ENCODE peak calls at places on chromosome 2, in eight cellular contexts. One of them, this sample, is unnamed.

GRCh38 chr2:138779451-138780440 is at the start of gene NXPH2:
- DNase-seq in GM12864: no peak
- DNase-seq in CD8-positive, alpha-beta memory T cell: no peak
- DNase-seq in GM23338: peak; percentile 63
- DNase-seq in astrocyte of the cerebellum: no peak
- DNase-seq in BJ: no peak
- DNase-seq in endodermal cell: peak; percentile 84
- DNase-seq in foreskin fibroblast: peak; percentile 32
- DNase-seq in this sample: no peak

GRCh38 chr2:6865346-6866238 is at the start of gene CMPK2:
- DNase-seq in foreskin fibroblast: peak; percentile 38
- DNase-seq in endodermal cell: peak; percentile 86
- DNase-seq in GM12864: no peak
- DNase-seq in CD8-positive, alpha-beta memory T cell: peak; percentile 82
- DNase-seq in BJ: no peak
- DNase-seq in astrocyte of the cerebellum: peak; percentile 11
- DNase-seq in GM23338: peak; percentile 84
- DNase-seq in this sample: no peak

GRCh38 chr2:44798139-44798659 is 143.3 kb upstream of the SIX3 start:
- DNase-seq in GM12864: no peak
- DNase-seq in astrocyte of the cerebellum: no peak
- DNase-seq in BJ: no peak
- DNase-seq in foreskin fibroblast: no peak
- DNase-seq in CD8-positive, alpha-beta memory T cell: no peak
- DNase-seq in GM23338: no peak
- DNase-seq in endodermal cell: no peak
- DNase-seq in this sample: no peak

GRCh38 chr2:95273911-95274290 is 348 bp upstream of the PROM2 start:
- DNase-seq in GM23338: no peak
- DNase-seq in BJ: no peak
- DNase-seq in endodermal cell: no peak
- DNase-seq in GM12864: no peak
- DNase-seq in CD8-positive, alpha-beta memory T cell: no peak
- DNase-seq in astrocyte of the cerebellum: no peak
- DNase-seq in foreskin fibroblast: no peak
- DNase-seq in this sample: no peak

GRCh38 chr2:6370753-6371152 is 495.0 kb downstream of the CMPK2 start:
- DNase-seq in foreskin fibroblast: peak; percentile 62
- DNase-seq in GM12864: no peak
- DNase-seq in astrocyte of the cerebellum: no peak
- DNase-seq in CD8-positive, alpha-beta memory T cell: no peak
- DNase-seq in GM23338: no peak
- DNase-seq in BJ: peak; percentile 50
- DNase-seq in endodermal cell: no peak
- DNase-seq in this sample: no peak

GRCh38 chr2:239262484-239263230 is 138.2 kb downstream of the HDAC4 start:
- DNase-seq in GM23338: no peak
- DNase-seq in astrocyte of the cerebellum: no peak
- DNase-seq in endodermal cell: peak; percentile 17
- DNase-seq in CD8-positive, alpha-beta memory T cell: no peak
- DNase-seq in foreskin fibroblast: no peak
- DNase-seq in GM12864: no peak
- DNase-seq in BJ: no peak
- DNase-seq in this sample: no peak

GRCh38 chr2:69456154-69456553 is 18.9 kb upstream of the NFU1 start:
- DNase-seq in GM12864: no peak
- DNase-seq in CD8-positive, alpha-beta memory T cell: no peak
- DNase-seq in GM23338: no peak
- DNase-seq in foreskin fibroblast: no peak
- DNase-seq in endodermal cell: no peak
- DNase-seq in astrocyte of the cerebellum: no peak
- DNase-seq in BJ: no peak
- DNase-seq in this sample: no peak

GRCh38 chr2:71556811-71557210 is 103.5 kb downstream of the DYSF start:
- DNase-seq in foreskin fibroblast: no peak
- DNase-seq in endodermal cell: no peak
- DNase-seq in astrocyte of the cerebellum: no peak
- DNase-seq in BJ: no peak
- DNase-seq in GM12864: no peak
- DNase-seq in CD8-positive, alpha-beta memory T cell: no peak
- DNase-seq in GM23338: no peak
- DNase-seq in this sample: no peak

GRCh38 chr2:217951521-217952247 is 51.1 kb downstream of the TNS1 start:
- DNase-seq in foreskin fibroblast: no peak
- DNase-seq in GM12864: no peak
- DNase-seq in GM23338: no peak
- DNase-seq in CD8-positive, alpha-beta memory T cell: no peak
- DNase-seq in astrocyte of the cerebellum: no peak
- DNase-seq in endodermal cell: no peak
- DNase-seq in BJ: no peak
- DNase-seq in this sample: no peak

GRCh38 chr2:168773719-168774521 is 28.5 kb upstream of the NOSTRIN start:
- DNase-seq in endodermal cell: peak; percentile 86
- DNase-seq in foreskin fibroblast: peak; percentile 73
- DNase-seq in GM23338: peak; percentile 76
- DNase-seq in BJ: no peak
- DNase-seq in CD8-positive, alpha-beta memory T cell: no peak
- DNase-seq in astrocyte of the cerebellum: peak; percentile 39
- DNase-seq in GM12864: no peak
- DNase-seq in this sample: peak; percentile 9

GRCh38 chr2:9370746-9371145 is 52.6 kb downstream of the ITGB1BP1 start:
- DNase-seq in foreskin fibroblast: no peak
- DNase-seq in endodermal cell: no peak
- DNase-seq in GM23338: no peak
- DNase-seq in astrocyte of the cerebellum: no peak
- DNase-seq in BJ: no peak
- DNase-seq in GM12864: no peak
- DNase-seq in CD8-positive, alpha-beta memory T cell: no peak
- DNase-seq in this sample: no peak

GRCh38 chr2:201621293-201621999 is 21.9 kb downstream of the TMEM237 start:
- DNase-seq in endodermal cell: no peak
- DNase-seq in foreskin fibroblast: peak; percentile 72
- DNase-seq in BJ: no peak
- DNase-seq in GM12864: no peak
- DNase-seq in astrocyte of the cerebellum: no peak
- DNase-seq in CD8-positive, alpha-beta memory T cell: no peak
- DNase-seq in GM23338: no peak
- DNase-seq in this sample: peak; percentile 21

GRCh38 chr2:165877565-165878550 is 75.7 kb downstream of the TTC21B start:
- DNase-seq in astrocyte of the cerebellum: no peak
- DNase-seq in GM12864: peak; percentile 35
- DNase-seq in GM23338: no peak
- DNase-seq in endodermal cell: no peak
- DNase-seq in CD8-positive, alpha-beta memory T cell: no peak
- DNase-seq in foreskin fibroblast: peak; percentile 80
- DNase-seq in BJ: no peak
- DNase-seq in this sample: peak; percentile 41

GRCh38 chr2:20674309-20674965 is 7.5 kb downstream of the GDF7 start:
- DNase-seq in astrocyte of the cerebellum: no peak
- DNase-seq in GM12864: no peak
- DNase-seq in endodermal cell: peak; percentile 36
- DNase-seq in CD8-positive, alpha-beta memory T cell: no peak
- DNase-seq in GM23338: no peak
- DNase-seq in foreskin fibroblast: no peak
- DNase-seq in BJ: no peak
- DNase-seq in this sample: no peak

GRCh38 chr2:71499691-71500090 is 46.3 kb downstream of the DYSF start:
- DNase-seq in astrocyte of the cerebellum: no peak
- DNase-seq in endodermal cell: peak; percentile 39
- DNase-seq in BJ: no peak
- DNase-seq in CD8-positive, alpha-beta memory T cell: no peak
- DNase-seq in GM23338: no peak
- DNase-seq in GM12864: no peak
- DNase-seq in foreskin fibroblast: no peak
- DNase-seq in this sample: no peak

GRCh38 chr2:172986040-172986439 is 89.6 kb upstream of the MAP3K20 start:
- DNase-seq in foreskin fibroblast: peak; percentile 29
- DNase-seq in endodermal cell: no peak
- DNase-seq in GM12864: no peak
- DNase-seq in BJ: no peak
- DNase-seq in astrocyte of the cerebellum: no peak
- DNase-seq in GM23338: no peak
- DNase-seq in CD8-positive, alpha-beta memory T cell: no peak
- DNase-seq in this sample: no peak
- H3K4me3 ChIP-seq in foreskin fibroblast: no peak overlapping the region
- H3K4me3 ChIP-seq in endodermal cell: no peak overlapping the region
- H3K4me3 ChIP-seq in GM12864: no peak overlapping the region
- H3K4me3 ChIP-seq in BJ: no peak overlapping the region
- H3K4me3 ChIP-seq in astrocyte of the cerebellum: no peak overlapping the region
- H3K4me3 ChIP-seq in GM23338: no peak overlapping the region
- H3K4me3 ChIP-seq in CD8-positive, alpha-beta memory T cell: no peak overlapping the region
- H3K4me3 ChIP-seq in this sample: no peak overlapping the region

GRCh38 chr2:225122007-225122406 is 79.7 kb upstream of the DOCK10 start:
- DNase-seq in foreskin fibroblast: no peak
- DNase-seq in BJ: no peak
- DNase-seq in GM23338: no peak
- DNase-seq in CD8-positive, alpha-beta memory T cell: no peak
- DNase-seq in endodermal cell: no peak
- DNase-seq in GM12864: no peak
- DNase-seq in astrocyte of the cerebellum: no peak
- DNase-seq in this sample: no peak

GRCh38 chr2:225124311-225124832 is 82.1 kb upstream of the DOCK10 start:
- DNase-seq in BJ: no peak
- DNase-seq in astrocyte of the cerebellum: no peak
- DNase-seq in GM23338: no peak
- DNase-seq in CD8-positive, alpha-beta memory T cell: no peak
- DNase-seq in GM12864: no peak
- DNase-seq in foreskin fibroblast: no peak
- DNase-seq in endodermal cell: no peak
- DNase-seq in this sample: no peak

GRCh38 chr2:225117061-225117716 is 74.9 kb upstream of the DOCK10 start:
- DNase-seq in endodermal cell: no peak
- DNase-seq in CD8-positive, alpha-beta memory T cell: no peak
- DNase-seq in astrocyte of the cerebellum: peak; percentile 63
- DNase-seq in foreskin fibroblast: peak; percentile 54
- DNase-seq in GM23338: no peak
- DNase-seq in GM12864: no peak
- DNase-seq in BJ: no peak
- DNase-seq in this sample: no peak

GRCh38 chr2:225120175-225120574 is 77.9 kb upstream of the DOCK10 start:
- DNase-seq in GM23338: no peak
- DNase-seq in endodermal cell: no peak
- DNase-seq in astrocyte of the cerebellum: no peak
- DNase-seq in foreskin fibroblast: peak; percentile 83
- DNase-seq in BJ: no peak
- DNase-seq in CD8-positive, alpha-beta memory T cell: no peak
- DNase-seq in GM12864: no peak
- DNase-seq in this sample: no peak

GRCh38 chr2:225122582-225123486 is 80.6 kb upstream of the DOCK10 start:
- DNase-seq in GM23338: peak; percentile 58
- DNase-seq in BJ: no peak
- DNase-seq in CD8-positive, alpha-beta memory T cell: peak; percentile 4
- DNase-seq in GM12864: no peak
- DNase-seq in foreskin fibroblast: peak; percentile 72
- DNase-seq in endodermal cell: no peak
- DNase-seq in astrocyte of the cerebellum: no peak
- DNase-seq in this sample: no peak
- H3K4me3 ChIP-seq in GM23338: no peak overlapping the region
- H3K4me3 ChIP-seq in BJ: no peak overlapping the region
- H3K4me3 ChIP-seq in CD8-positive, alpha-beta memory T cell: no peak overlapping the region
- H3K4me3 ChIP-seq in GM12864: no peak overlapping the region
- H3K4me3 ChIP-seq in foreskin fibroblast: no peak overlapping the region
- H3K4me3 ChIP-seq in endodermal cell: no peak overlapping the region
- H3K4me3 ChIP-seq in astrocyte of the cerebellum: no peak overlapping the region
- H3K4me3 ChIP-seq in this sample: no peak overlapping the region

GRCh38 chr2:174750923-174751441 is 13.3 kb downstream of the CHRNA1 start:
- DNase-seq in BJ: no peak
- DNase-seq in astrocyte of the cerebellum: no peak
- DNase-seq in CD8-positive, alpha-beta memory T cell: peak; percentile 45
- DNase-seq in endodermal cell: no peak
- DNase-seq in GM23338: no peak
- DNase-seq in GM12864: peak; percentile 30
- DNase-seq in foreskin fibroblast: no peak
- DNase-seq in this sample: no peak

GRCh38 chr2:174752403-174753037 is 11.8 kb downstream of the CHRNA1 start:
- DNase-seq in endodermal cell: no peak
- DNase-seq in BJ: no peak
- DNase-seq in CD8-positive, alpha-beta memory T cell: no peak
- DNase-seq in GM23338: no peak
- DNase-seq in astrocyte of the cerebellum: no peak
- DNase-seq in foreskin fibroblast: no peak
- DNase-seq in GM12864: peak; percentile 48
- DNase-seq in this sample: no peak

GRCh38 chr2:174749793-174750192 is 14.5 kb downstream of the CHRNA1 start:
- DNase-seq in GM12864: no peak
- DNase-seq in CD8-positive, alpha-beta memory T cell: no peak
- DNase-seq in BJ: no peak
- DNase-seq in astrocyte of the cerebellum: no peak
- DNase-seq in GM23338: no peak
- DNase-seq in foreskin fibroblast: no peak
- DNase-seq in endodermal cell: no peak
- DNase-seq in this sample: no peak

GRCh38 chr2:174745142-174745541 is 19.1 kb downstream of the CHRNA1 start:
- DNase-seq in astrocyte of the cerebellum: no peak
- DNase-seq in CD8-positive, alpha-beta memory T cell: no peak
- DNase-seq in GM12864: no peak
- DNase-seq in foreskin fibroblast: no peak
- DNase-seq in endodermal cell: no peak
- DNase-seq in GM23338: no peak
- DNase-seq in BJ: no peak
- DNase-seq in this sample: no peak

GRCh38 chr2:174748948-174749347 is 15.3 kb downstream of the CHRNA1 start:
- DNase-seq in endodermal cell: peak; percentile 94
- DNase-seq in CD8-positive, alpha-beta memory T cell: peak; percentile 73
- DNase-seq in GM12864: no peak
- DNase-seq in astrocyte of the cerebellum: peak; percentile 33
- DNase-seq in foreskin fibroblast: peak; percentile 76
- DNase-seq in BJ: no peak
- DNase-seq in GM23338: peak; percentile 93
- DNase-seq in this sample: no peak
- H3K4me3 ChIP-seq in endodermal cell: no peak overlapping the region
- H3K4me3 ChIP-seq in CD8-positive, alpha-beta memory T cell: no peak overlapping the region
- H3K4me3 ChIP-seq in GM12864: no peak overlapping the region
- H3K4me3 ChIP-seq in astrocyte of the cerebellum: no peak overlapping the region
- H3K4me3 ChIP-seq in foreskin fibroblast: no peak overlapping the region
- H3K4me3 ChIP-seq in BJ: no peak overlapping the region
- H3K4me3 ChIP-seq in GM23338: no peak overlapping the region
- H3K4me3 ChIP-seq in this sample: no peak overlapping the region

DNA sequence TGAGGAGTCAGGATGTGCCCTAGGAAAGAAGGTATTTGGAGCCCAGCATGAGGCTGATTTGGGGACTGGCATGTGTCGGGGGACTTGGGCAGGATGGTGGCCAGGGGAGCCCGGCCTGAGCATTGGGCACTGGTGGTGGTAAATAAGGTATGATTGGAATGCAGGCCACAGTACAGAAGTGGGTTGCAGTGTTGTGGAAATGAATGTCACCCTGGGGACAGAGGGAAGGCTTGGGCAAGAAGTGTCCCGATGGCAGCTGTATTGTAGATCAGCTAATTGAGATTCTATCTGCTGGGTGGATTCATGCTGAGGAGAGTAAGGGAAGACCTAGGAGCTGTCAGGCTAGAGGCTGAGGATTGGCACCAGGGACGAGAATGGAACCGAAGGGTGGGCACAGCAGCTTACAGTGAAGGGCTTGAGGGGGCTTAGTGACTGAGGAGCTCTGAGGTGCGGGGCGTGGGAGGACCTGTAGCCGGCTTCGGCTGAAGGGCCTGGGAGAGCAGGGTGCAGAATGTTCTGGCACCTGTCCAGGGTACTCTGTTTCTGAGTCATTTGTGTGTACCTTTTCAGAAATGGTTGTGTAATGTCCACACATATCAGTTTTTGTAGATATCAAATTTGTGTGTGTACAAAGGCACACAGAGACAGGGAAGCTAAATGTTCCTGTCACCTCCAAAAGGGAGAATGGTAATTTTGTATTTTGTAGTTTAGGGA is 170.2 kb downstream of the PRKCE start:
- DNase-seq in GM23338: no peak
- DNase-seq in CD8-positive, alpha-beta memory T cell: no peak
- DNase-seq in GM12864: no peak
- DNase-seq in BJ: no peak
- DNase-seq in astrocyte of the cerebellum: peak; percentile 51
- DNase-seq in foreskin fibroblast: peak; percentile 79
- DNase-seq in endodermal cell: no peak
- DNase-seq in this sample: peak; percentile 75
- H3K4me3 ChIP-seq in GM23338: no peak overlapping the region
- H3K4me3 ChIP-seq in CD8-positive, alpha-beta memory T cell: no peak overlapping the region
- H3K4me3 ChIP-seq in GM12864: no peak overlapping the region
- H3K4me3 ChIP-seq in BJ: no peak overlapping the region
- H3K4me3 ChIP-seq in astrocyte of the cerebellum: no peak overlapping the region
- H3K4me3 ChIP-seq in foreskin fibroblast: no peak overlapping the region
- H3K4me3 ChIP-seq in endodermal cell: no peak overlapping the region
- H3K4me3 ChIP-seq in this sample: no peak overlapping the region